ENCODE peak calls at places on chromosome 14, in six cellular contexts. One of them, this sample, is unnamed.

GRCh38 chr14:103483600-103483999 is 39.0 kb downstream of the CKB start:
- DNase-seq in keratinocyte: peak; percentile 38
- DNase-seq in right lobe of liver: no peak
- DNase-seq in right atrium auricular region: no peak
- DNase-seq in left lung: no peak
- DNase-seq in heart right ventricle: no peak
- DNase-seq in this sample: peak; percentile 64

GRCh38 chr14:74244115-74244514 is 4.9 kb downstream of the VSX2 start:
- DNase-seq in keratinocyte: no peak
- DNase-seq in right lobe of liver: no peak
- DNase-seq in right atrium auricular region: no peak
- DNase-seq in left lung: no peak
- DNase-seq in heart right ventricle: no peak
- DNase-seq in this sample: no peak

GRCh38 chr14:94239416-94239815 is 53.7 kb downstream of the SERPINA10 start:
- DNase-seq in keratinocyte: no peak
- DNase-seq in right lobe of liver: no peak
- DNase-seq in right atrium auricular region: no peak
- DNase-seq in left lung: no peak
- DNase-seq in heart right ventricle: no peak
- DNase-seq in this sample: no peak

GRCh38 chr14:74418031-74418430 is 8.0 kb downstream of the SYNDIG1L start:
- DNase-seq in keratinocyte: no peak
- DNase-seq in right lobe of liver: no peak
- DNase-seq in right atrium auricular region: no peak
- DNase-seq in left lung: no peak
- DNase-seq in heart right ventricle: no peak
- DNase-seq in this sample: no peak

GRCh38 chr14:68865542-68865941 is 72.7 kb upstream of the ZFP36L1 start:
- DNase-seq in keratinocyte: no peak
- DNase-seq in right lobe of liver: no peak
- DNase-seq in right atrium auricular region: no peak
- DNase-seq in left lung: no peak
- DNase-seq in heart right ventricle: no peak
- DNase-seq in this sample: no peak

GRCh38 chr14:24849471-24849870 is 200.5 kb downstream of the STXBP6 start:
- DNase-seq in keratinocyte: no peak
- DNase-seq in right lobe of liver: no peak
- DNase-seq in right atrium auricular region: no peak
- DNase-seq in left lung: no peak
- DNase-seq in heart right ventricle: no peak
- DNase-seq in this sample: no peak

GRCh38 chr14:75247286-75247922 is 31.2 kb upstream of the FOS start:
- DNase-seq in keratinocyte: no peak
- DNase-seq in right lobe of liver: no peak
- DNase-seq in right atrium auricular region: no peak
- DNase-seq in left lung: no peak
- DNase-seq in heart right ventricle: no peak
- DNase-seq in this sample: no peak

GRCh38 chr14:75123991-75124390 is 2.9 kb downstream of the NEK9 start:
- DNase-seq in keratinocyte: peak; percentile 38
- DNase-seq in right lobe of liver: no peak
- DNase-seq in right atrium auricular region: peak; percentile 73
- DNase-seq in left lung: no peak
- DNase-seq in heart right ventricle: no peak
- DNase-seq in this sample: peak; percentile 81

GRCh38 chr14:58914271-58914855 is 274.1 kb upstream of the DAAM1 start:
- DNase-seq in keratinocyte: no peak
- DNase-seq in right lobe of liver: no peak
- DNase-seq in right atrium auricular region: no peak
- DNase-seq in left lung: no peak
- DNase-seq in heart right ventricle: no peak
- DNase-seq in this sample: peak; percentile 11

GRCh38 chr14:29175706-29176105 is 409.1 kb downstream of the FOXG1 start:
- DNase-seq in keratinocyte: no peak
- DNase-seq in right lobe of liver: no peak
- DNase-seq in right atrium auricular region: no peak
- DNase-seq in left lung: no peak
- DNase-seq in heart right ventricle: no peak
- DNase-seq in this sample: no peak

DNA sequence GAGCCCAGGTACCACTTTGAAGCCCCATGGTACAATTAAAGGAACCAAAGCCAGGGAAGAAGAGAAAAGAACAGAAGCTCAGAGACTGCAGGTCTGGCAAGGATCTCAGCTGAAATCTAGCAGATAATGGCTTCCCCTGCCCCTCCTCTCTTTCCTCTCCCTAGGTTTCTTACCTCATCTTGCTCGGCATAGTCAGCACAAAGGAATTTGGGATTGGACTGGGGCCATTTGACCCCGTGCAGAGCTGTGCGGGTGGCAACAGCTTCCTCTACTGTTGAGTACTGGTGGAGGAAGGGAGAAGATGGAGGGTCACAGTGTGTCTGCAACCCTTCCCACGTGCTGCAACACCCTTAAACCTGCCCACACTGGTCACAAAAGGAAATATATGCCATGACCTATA is 4.7 kb upstream of the CDH24 start:
- DNase-seq in keratinocyte: no peak
- DNase-seq in right lobe of liver: no peak
- DNase-seq in right atrium auricular region: peak; percentile 81
- DNase-seq in left lung: peak; percentile 68
- DNase-seq in heart right ventricle: peak; percentile 63
- DNase-seq in this sample: no peak
- H3K27ac ChIP-seq in keratinocyte: peak overlapping the region; percentile 76
- H3K27ac ChIP-seq in right lobe of liver: no peak overlapping the region
- H3K27ac ChIP-seq in right atrium auricular region: no peak overlapping the region
- H3K27ac ChIP-seq in left lung: peak overlapping the region; percentile 45
- H3K27ac ChIP-seq in heart right ventricle: no peak overlapping the region
- H3K27ac ChIP-seq in this sample: peak overlapping the region; percentile 37

GRCh38 chr14:100836961-100837811 is 11.3 kb downstream of the MEG3 start:
- DNase-seq in keratinocyte: no peak
- DNase-seq in right lobe of liver: peak; percentile 27
- DNase-seq in right atrium auricular region: no peak
- DNase-seq in left lung: no peak
- DNase-seq in heart right ventricle: no peak
- DNase-seq in this sample: no peak

GRCh38 chr14:100837812-100838170 is 11.9 kb downstream of the MEG3 start:
- DNase-seq in keratinocyte: no peak
- DNase-seq in right lobe of liver: peak; percentile 6
- DNase-seq in right atrium auricular region: no peak
- DNase-seq in left lung: no peak
- DNase-seq in heart right ventricle: no peak
- DNase-seq in this sample: no peak

GRCh38 chr14:100834441-100835277 is 8.7 kb downstream of the MEG3 start:
- DNase-seq in keratinocyte: no peak
- DNase-seq in right lobe of liver: no peak
- DNase-seq in right atrium auricular region: no peak
- DNase-seq in left lung: no peak
- DNase-seq in heart right ventricle: no peak
- DNase-seq in this sample: no peak

GRCh38 chr14:100836053-100836805 is 10.3 kb downstream of the MEG3 start:
- DNase-seq in keratinocyte: no peak
- DNase-seq in right lobe of liver: no peak
- DNase-seq in right atrium auricular region: no peak
- DNase-seq in left lung: no peak
- DNase-seq in heart right ventricle: no peak
- DNase-seq in this sample: no peak

DNA sequence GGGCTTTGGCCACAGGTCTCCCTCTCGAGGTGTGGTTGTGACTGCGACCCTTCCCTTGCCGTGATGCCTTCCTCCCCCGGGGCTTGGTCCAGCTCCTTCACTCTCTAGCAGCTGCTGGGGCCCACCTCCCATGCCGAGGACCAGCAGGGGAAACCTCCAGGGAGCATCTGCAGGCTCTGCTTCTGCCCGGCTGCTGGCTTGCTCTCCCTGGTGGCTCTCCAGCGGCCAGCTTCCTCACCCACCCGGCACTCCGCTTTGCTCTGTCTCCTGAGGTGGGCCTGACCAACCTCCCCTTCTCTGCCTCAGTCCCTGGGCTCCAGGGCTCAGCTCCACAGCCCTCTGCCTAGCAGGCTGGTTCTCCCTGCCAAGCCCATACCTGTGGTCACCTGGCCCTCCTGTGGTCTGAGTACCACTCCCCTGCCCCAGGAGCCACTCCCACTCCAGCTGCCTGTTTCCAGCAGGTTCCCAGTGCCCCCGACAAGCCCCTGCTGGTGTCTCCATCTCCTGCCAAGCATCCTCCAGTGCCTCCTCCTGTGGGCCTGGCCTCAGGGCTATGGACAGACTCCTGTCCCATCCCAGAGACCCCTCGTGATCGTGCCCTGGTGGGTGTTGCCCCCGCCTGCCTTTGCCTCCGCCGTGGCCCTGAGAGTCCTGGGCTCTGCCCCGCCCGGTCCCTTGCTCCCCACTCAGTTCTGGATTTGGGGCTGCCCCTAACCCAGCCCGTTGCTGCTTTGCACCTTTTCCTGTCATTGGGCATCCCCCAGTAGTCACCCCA is 9.5 kb downstream of the MEG3 start:
- DNase-seq in keratinocyte: no peak
- DNase-seq in right lobe of liver: no peak
- DNase-seq in right atrium auricular region: no peak
- DNase-seq in left lung: no peak
- DNase-seq in heart right ventricle: no peak
- DNase-seq in this sample: no peak
- TF ChIP-seq CTCF in keratinocyte: no peak
- TF ChIP-seq CTCF in right lobe of liver: no peak
- TF ChIP-seq CTCF in right atrium auricular region: no peak
- TF ChIP-seq CTCF in left lung: no peak
- TF ChIP-seq CTCF in heart right ventricle: no peak
- TF ChIP-seq CTCF in this sample: no peak

GRCh38 chr14:99753225-99754140 is 39.7 kb upstream of the EML1 start:
- DNase-seq in keratinocyte: no peak
- DNase-seq in right lobe of liver: peak; percentile 43
- DNase-seq in right atrium auricular region: no peak
- DNase-seq in left lung: no peak
- DNase-seq in heart right ventricle: no peak
- DNase-seq in this sample: no peak
- H3K36me3 ChIP-seq in keratinocyte: no peaks in the 10 kb centered on the region
- H3K36me3 ChIP-seq in right lobe of liver: no peaks in the 10 kb centered on the region
- H3K36me3 ChIP-seq in right atrium auricular region: no peaks in the 10 kb centered on the region
- H3K36me3 ChIP-seq in left lung: no peaks in the 10 kb centered on the region
- H3K36me3 ChIP-seq in heart right ventricle: no peaks in the 10 kb centered on the region
- H3K36me3 ChIP-seq in this sample: no peaks in the 10 kb centered on the region

GRCh38 chr14:76901171-76902055 is 75.2 kb downstream of the LRRC74A start:
- DNase-seq in keratinocyte: no peak
- DNase-seq in right lobe of liver: no peak
- DNase-seq in right atrium auricular region: no peak
- DNase-seq in left lung: no peak
- DNase-seq in heart right ventricle: no peak
- DNase-seq in this sample: no peak

GRCh38 chr14:76904100-76904739 is 78.0 kb downstream of the LRRC74A start:
- DNase-seq in keratinocyte: no peak
- DNase-seq in right lobe of liver: no peak
- DNase-seq in right atrium auricular region: peak; percentile 83
- DNase-seq in left lung: no peak
- DNase-seq in heart right ventricle: peak; percentile 50
- DNase-seq in this sample: peak; percentile 96

GRCh38 chr14:76904740-76905569 is 78.7 kb downstream of the LRRC74A start:
- DNase-seq in keratinocyte: peak; percentile 94
- DNase-seq in right lobe of liver: no peak
- DNase-seq in right atrium auricular region: peak; percentile 86
- DNase-seq in left lung: peak; percentile 81
- DNase-seq in heart right ventricle: no peak
- DNase-seq in this sample: peak; percentile 90

GRCh38 chr14:76902591-76902990 is 76.4 kb downstream of the LRRC74A start:
- DNase-seq in keratinocyte: no peak
- DNase-seq in right lobe of liver: no peak
- DNase-seq in right atrium auricular region: no peak
- DNase-seq in left lung: no peak
- DNase-seq in heart right ventricle: no peak
- DNase-seq in this sample: no peak

GRCh38 chr14:76900406-76901085 is 74.3 kb downstream of the LRRC74A start:
- DNase-seq in keratinocyte: no peak
- DNase-seq in right lobe of liver: no peak
- DNase-seq in right atrium auricular region: no peak
- DNase-seq in left lung: no peak
- DNase-seq in heart right ventricle: no peak
- DNase-seq in this sample: no peak
- H3K27ac ChIP-seq in keratinocyte: no peak overlapping the region
- H3K27ac ChIP-seq in right lobe of liver: no peak overlapping the region
- H3K27ac ChIP-seq in right atrium auricular region: no peak overlapping the region
- H3K27ac ChIP-seq in left lung: no peak overlapping the region
- H3K27ac ChIP-seq in heart right ventricle: no peak overlapping the region
- H3K27ac ChIP-seq in this sample: no peak overlapping the region

GRCh38 chr14:106585692-106586091 is 1059.3 kb downstream of the TMEM121 start:
- DNase-seq in keratinocyte: no peak
- DNase-seq in right lobe of liver: no peak
- DNase-seq in right atrium auricular region: no peak
- DNase-seq in left lung: no peak
- DNase-seq in heart right ventricle: no peak
- DNase-seq in this sample: no peak

GRCh38 chr14:106586098-106586704 is 1059.8 kb downstream of the TMEM121 start:
- DNase-seq in keratinocyte: no peak
- DNase-seq in right lobe of liver: no peak
- DNase-seq in right atrium auricular region: no peak
- DNase-seq in left lung: no peak
- DNase-seq in heart right ventricle: no peak
- DNase-seq in this sample: no peak
- TF ChIP-seq CTCF in keratinocyte: no peak
- TF ChIP-seq CTCF in right lobe of liver: peak; percentile 3
- TF ChIP-seq CTCF in right atrium auricular region: no peak
- TF ChIP-seq CTCF in left lung: peak; percentile 21
- TF ChIP-seq CTCF in heart right ventricle: peak; percentile 15
- TF ChIP-seq CTCF in this sample: no peak

DNA sequence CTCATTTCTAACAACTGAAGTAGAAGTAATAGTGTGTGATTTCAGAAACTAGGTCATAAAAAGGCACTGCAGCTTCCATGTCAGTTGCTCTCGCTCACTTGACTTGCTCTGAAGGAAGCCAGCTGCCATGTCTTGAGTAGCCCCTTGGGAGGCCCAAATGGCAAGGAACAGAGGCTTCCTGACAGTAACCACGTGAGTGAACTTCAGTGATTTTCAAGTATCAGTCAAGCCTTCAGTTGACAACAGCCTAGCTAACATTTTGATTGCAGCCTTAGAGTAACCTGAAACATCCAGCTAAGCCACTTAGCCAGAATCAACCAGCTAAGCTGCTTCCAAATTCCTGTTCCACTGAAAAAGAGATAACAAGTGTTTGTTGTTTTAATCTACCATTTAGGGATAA is 26.7 kb downstream of the TOGARAM1 start:
- DNase-seq in keratinocyte: no peak
- DNase-seq in right lobe of liver: no peak
- DNase-seq in right atrium auricular region: no peak
- DNase-seq in left lung: no peak
- DNase-seq in heart right ventricle: peak; percentile 50
- DNase-seq in this sample: peak; percentile 66
- H3K36me3 ChIP-seq in keratinocyte: no peaks in the 10 kb centered on the region
- H3K36me3 ChIP-seq in right lobe of liver: no peaks in the 10 kb centered on the region
- H3K36me3 ChIP-seq in right atrium auricular region: no peaks in the 10 kb centered on the region
- H3K36me3 ChIP-seq in left lung: no peaks in the 10 kb centered on the region
- H3K36me3 ChIP-seq in heart right ventricle: no peaks in the 10 kb centered on the region
- H3K36me3 ChIP-seq in this sample: no peaks in the 10 kb centered on the region

This sample was measured in cardiac muscle cell.